ENCODE peak calls at places on chromosomes 13 and 19, in six cellular contexts. S is endothelial cell of umbilical vein, U is stomach, K is breast epithelium, W is GM12892, D is HL-60. I is an unnamed sample.

GRCh38 chr13:50124536-50125305 is 109.5 kb downstream of the KCNRG start:
- DNase-seq in W (no peak), K (peak), U (peak), S (no peak), D (no peak), I (peak)

GRCh38 chr19:48856921-48857320 is 11.5 kb downstream of the PLEKHA4 start:
- DNase-seq in D (no peak), K (no peak), U (no peak), W (no peak), S (no peak), I (no peak)

GRCh38 chr13:104011505-104012270 is 945.5 kb upstream of the SLC10A2 start:
- DNase-seq in W (no peak), S (no peak), D (no peak), U (peak), K (no peak), I (no peak)

GRCh38 chr19:33464733-33465115 is 56.9 kb downstream of the PEPD start:
- DNase-seq in U (no peak), K (peak), S (no peak), W (no peak), D (no peak), I (no peak)

GRCh38 chr13:112435973-112436372 is 59.8 kb downstream of the SPACA7 start:
- DNase-seq in K (no peak), D (no peak), W (no peak), S (no peak), U (no peak), I (no peak)

GRCh38 chr19:44960906-44961734 is 5.9 kb downstream of the CLPTM1 start:
- DNase-seq in K (no peak), S (no peak), U (no peak), W (no peak), D (no peak), I (no peak)

GRCh38 chr19:369256-369655 is 24.7 kb upstream of the MIER2 start:
- DNase-seq in W (no peak), K (no peak), D (no peak), S (no peak), U (no peak), I (no peak)

GRCh38 chr13:39602614-39603366 is at the start of gene LHFPL6:
- DNase-seq in U (peak), W (peak), D (no peak), S (peak), K (peak), I (no peak)

GRCh38 chr19:51450730-51451307 is 7.4 kb downstream of the SIGLEC8 start:
- DNase-seq in U (peak), S (no peak), D (no peak), K (no peak), W (no peak), I (no peak)

GRCh38 chr19:43229315-43229714 is 23.9 kb upstream of the PSG4 start:
- DNase-seq in S (no peak), W (no peak), U (no peak), K (no peak), D (no peak), I (peak)

GRCh38 chr19:1649706-1650626 is 2.4 kb downstream of the TCF3 start:
- DNase-seq in K (no peak), U (no peak), D (no peak), S (no peak), W (no peak), I (no peak)

GRCh38 chr19:45779231-45780145 is 2.8 kb downstream of the DMPK start:
- DNase-seq in U (peak), K (peak), D (no peak), W (peak), S (peak), I (peak)

GRCh38 chr13:66565261-66565660 is 664.9 kb downstream of the PCDH9 start:
- DNase-seq in W (no peak), U (no peak), K (no peak), S (no peak), D (no peak), I (no peak)

GRCh38 chr13:99303863-99304521 is 3.2 kb downstream of the GPR183 start:
- DNase-seq in U (no peak), K (no peak), W (no peak), D (no peak), S (no peak), I (no peak)
- TF ChIP-seq POLR2AphosphoS5 in U (no peak), K (no peak), W (peak), D (peak), S (no peak), I (no peak)

DNA sequence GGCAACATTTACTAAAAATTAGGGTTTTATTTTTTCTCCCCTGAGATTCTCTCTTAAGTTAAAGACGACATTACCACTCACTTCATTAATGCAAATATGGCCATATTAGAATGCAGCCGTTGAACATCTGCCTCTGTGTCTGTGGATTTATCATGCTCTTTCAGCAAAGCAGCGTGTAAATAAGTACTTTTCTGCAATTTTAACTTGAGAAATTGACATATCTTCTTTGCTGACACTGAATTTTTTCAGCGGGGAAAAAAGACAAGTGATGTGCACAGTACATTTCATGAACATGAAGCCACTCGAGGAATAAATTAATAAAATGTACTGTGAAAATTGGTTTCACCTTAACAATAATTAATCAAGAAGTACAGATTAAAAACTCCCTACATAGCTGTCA is 406.4 kb downstream of the ITGBL1 start:
- DNase-seq in W (no peak), S (no peak), D (no peak), U (no peak), K (no peak), I (no peak)
- TF ChIP-seq POLR2AphosphoS5 in W (no peak), S (no peak), D (no peak), U (no peak), K (no peak), I (no peak)

GRCh38 chr13:110108348-110109139 is 198.4 kb downstream of the COL4A1 start:
- DNase-seq in W (no peak), S (peak), D (peak), K (peak), U (peak), I (peak)
- TF ChIP-seq POLR2AphosphoS5 in W (no peak), S (no peak), D (no peak), K (no peak), U (no peak), I (no peak)

DNA sequence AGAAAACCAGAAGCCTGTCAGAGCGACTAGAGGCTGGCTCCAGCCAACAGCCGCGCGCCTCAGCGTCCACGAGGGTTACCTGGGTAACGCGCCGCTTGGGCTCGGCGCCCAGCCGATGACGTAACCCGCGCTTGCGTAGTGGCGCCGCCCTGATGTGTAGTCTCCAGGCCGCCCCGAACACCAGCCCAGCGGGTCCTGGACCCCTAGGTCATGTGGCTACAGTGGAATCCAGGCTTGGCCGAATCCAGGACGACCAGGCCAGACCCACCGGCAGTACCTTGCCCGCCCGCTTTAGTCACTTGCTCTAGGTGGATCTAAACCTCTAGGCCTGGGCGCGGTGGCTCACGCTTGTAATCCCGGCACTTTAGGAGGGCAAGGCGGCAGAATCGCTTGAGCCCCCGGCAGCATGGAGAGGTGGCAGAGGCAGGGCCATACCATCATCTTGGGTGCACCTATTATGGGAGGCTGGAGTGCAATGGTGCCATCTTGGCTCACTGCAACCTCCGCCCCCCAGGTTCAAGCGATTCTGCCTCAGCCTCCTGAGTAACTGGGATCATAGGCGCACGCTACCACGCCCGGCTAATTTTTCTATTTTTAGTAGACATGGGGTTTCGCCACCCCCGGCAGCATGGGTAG is 7.2 kb upstream of the ZNF606 start:
- DNase-seq in S (peak), K (peak), D (peak), W (peak), U (peak), I (peak)
- TF ChIP-seq POLR2AphosphoS5 in S (peak), K (peak), D (peak), W (no peak), U (no peak), I (no peak)

GRCh38 chr19:18006895-18007604 is 920 bp upstream of the ARRDC2 start:
- DNase-seq in W (peak), U (peak), D (peak), K (peak), S (peak), I (peak)
- TF ChIP-seq POLR2AphosphoS5 in W (no peak), U (peak), D (no peak), K (peak), S (no peak), I (peak)

GRCh38 chr13:102316732-102317131 is 85.1 kb downstream of the FGF14 start:
- DNase-seq in W (no peak), U (no peak), K (no peak), S (no peak), D (no peak), I (no peak)

GRCh38 chr13:102322211-102322610 is 79.6 kb downstream of the FGF14 start:
- DNase-seq in K (no peak), S (no peak), U (no peak), W (no peak), D (no peak), I (no peak)

GRCh38 chr13:102312841-102313240 is 89.0 kb downstream of the FGF14 start:
- DNase-seq in W (no peak), K (no peak), D (no peak), S (no peak), U (no peak), I (no peak)

GRCh38 chr13:102318233-102318632 is 83.6 kb downstream of the FGF14 start:
- DNase-seq in S (no peak), W (no peak), K (no peak), U (no peak), D (no peak), I (no peak)

GRCh38 chr13:102317593-102317992 is 84.3 kb downstream of the FGF14 start:
- DNase-seq in S (no peak), D (no peak), W (no peak), U (peak), K (no peak), I (no peak)
- TF ChIP-seq POLR2AphosphoS5 in S (no peak), D (no peak), W (no peak), U (no peak), K (no peak), I (no peak)

DNA sequence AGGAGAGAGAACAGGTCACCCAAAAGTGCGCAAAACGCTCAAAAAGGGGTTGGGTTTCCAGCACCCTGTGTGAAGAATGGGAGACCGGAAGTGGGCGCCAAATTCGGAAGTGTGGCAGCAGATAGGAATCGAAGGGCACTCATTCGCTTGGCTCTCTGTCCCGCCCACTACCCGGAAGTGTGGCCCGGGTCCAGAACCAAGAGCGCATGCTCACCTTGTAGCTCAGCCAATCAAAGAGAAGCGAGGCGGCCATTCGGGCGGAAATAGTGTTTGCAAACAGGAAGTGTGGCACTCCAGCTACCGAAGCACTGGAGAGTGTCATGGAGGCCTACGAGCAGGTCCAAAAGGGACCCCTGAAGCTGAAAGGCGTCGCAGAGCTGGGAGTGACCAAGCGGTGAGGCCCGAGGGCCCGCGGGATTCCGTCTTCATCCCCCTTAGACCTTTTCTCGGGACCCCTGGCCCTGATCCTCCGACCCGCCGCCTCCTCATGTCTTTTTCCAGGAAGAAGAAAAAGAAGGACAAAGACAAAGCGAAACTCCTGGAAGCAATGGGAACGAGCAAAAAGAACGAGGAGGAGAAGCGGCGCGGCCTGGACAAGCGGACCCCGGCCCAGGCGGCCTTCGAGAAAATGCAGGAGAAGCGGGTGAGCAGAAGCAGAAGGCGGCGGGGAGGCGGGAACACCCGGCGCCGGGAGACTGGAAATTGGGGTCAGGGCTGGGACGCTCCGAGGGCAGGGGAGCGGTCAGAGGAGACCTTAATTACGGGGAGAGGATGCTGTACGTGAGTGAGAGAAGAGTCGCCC is at the start of gene FAM32A:
- DNase-seq in U (peak), K (peak), S (peak), D (peak), W (peak), I (peak)
- TF ChIP-seq POLR2AphosphoS5 in U (peak), K (peak), S (peak), D (peak), W (peak), I (peak)

I was measured in K562.